ENCODE peak calls at places on chromosomes 2 and 18, in six cellular contexts. G is heart right ventricle, L is epithelial cell of esophagus, A is lower leg skin, Z is fibroblast of lung, Y is fibroblast of the aortic adventitia. Q is an unnamed sample.
A peak's percentile ranks its signal among the peaks of the same experiment; 100 is the strongest.

GRCh38 chr2:183243760-183244159 is 119.5 kb downstream of the NUP35 start:
- DNase-seq in L (peak; percentile 92), G (no peak), Y (no peak), A (no peak), Z (no peak), Q (no peak)

GRCh38 chr2:74267068-74267467 is 68.7 kb downstream of the MTHFD2 start:
- DNase-seq in Z (no peak), L (peak; percentile 59), G (no peak), A (no peak), Y (no peak), Q (no peak)

GRCh38 chr2:128372621-128373341 is 54.1 kb upstream of the HS6ST1 start:
- DNase-seq in Y (no peak), A (no peak), Z (no peak), G (no peak), L (no peak), Q (no peak)

GRCh38 chr2:97963880-97964279 is 31.9 kb downstream of the TMEM131 start:
- DNase-seq in A (no peak), Z (peak; percentile 30), Y (no peak), L (peak; percentile 54), G (no peak), Q (no peak)

GRCh38 chr18:2654105-2654827 is 1.3 kb upstream of the SMCHD1 start:
- DNase-seq in L (peak; percentile 3), G (no peak), Y (no peak), A (no peak), Z (peak; percentile 42), Q (peak; percentile 26)

GRCh38 chr2:239824051-239824694 is 201.0 kb downstream of the NDUFA10 start:
- DNase-seq in L (peak; percentile 62), A (peak; percentile 50), G (no peak), Y (peak; percentile 2), Z (peak; percentile 3), Q (peak; percentile 5)

GRCh38 chr2:162282765-162283425 is 35.6 kb downstream of the IFIH1 start:
- DNase-seq in Z (peak; percentile 63), Y (no peak), G (no peak), A (no peak), L (no peak), Q (peak; percentile 13)

GRCh38 chr18:77092104-77093066 is 40.2 kb downstream of the MBP start:
- DNase-seq in G (no peak), Z (no peak), L (no peak), Y (no peak), A (peak; percentile 83), Q (no peak)

GRCh38 chr2:143397886-143398614 is 268.8 kb downstream of the ARHGAP15 start:
- DNase-seq in Y (peak; percentile 49), G (no peak), A (no peak), Z (peak; percentile 66), L (peak; percentile 63), Q (peak; percentile 16)

GRCh38 chr2:177275041-177275440 is 10.5 kb upstream of the NFE2L2 start:
- DNase-seq in G (no peak), L (peak; percentile 80), Y (peak; percentile 93), A (no peak), Z (peak; percentile 87), Q (peak; percentile 89)

GRCh38 chr2:219522111-219523030 is 8.1 kb downstream of the ASIC4 start:
- DNase-seq in Y (peak; percentile 78), Z (peak; percentile 87), A (no peak), L (peak; percentile 81), G (no peak), Q (peak; percentile 54)

GRCh38 chr2:129193961-129194360 is 785.5 kb upstream of the RAB6C start:
- DNase-seq in Y (no peak), L (peak; percentile 7), G (no peak), Z (no peak), A (no peak), Q (no peak)

GRCh38 chr2:121532347-121532766 is 1.7 kb downstream of the RNU4ATAC start:
- DNase-seq in Y (peak; percentile 28), A (no peak), L (peak; percentile 21), G (no peak), Z (peak; percentile 74), Q (peak; percentile 70)

GRCh38 chr18:22185723-22186386 is 16.5 kb downstream of the GATA6 start:
- DNase-seq in A (no peak), Y (no peak), G (no peak), L (no peak), Z (no peak), Q (no peak)

GRCh38 chr2:29573602-29574001 is 347.8 kb downstream of the ALK start:
- DNase-seq in G (no peak), L (peak; percentile 23), Y (no peak), A (no peak), Z (no peak), Q (no peak)

GRCh38 chr18:45951021-45951714 is 16.0 kb downstream of the EPG5 start:
- DNase-seq in Z (peak; percentile 90), G (no peak), Y (peak; percentile 85), L (peak; percentile 84), A (no peak), Q (peak; percentile 81)

GRCh38 chr2:176193048-176193447 is 4.6 kb downstream of the HOXD1 start:
- DNase-seq in A (no peak), Y (no peak), G (no peak), Z (no peak), L (no peak), Q (no peak)
- TF ChIP-seq CTCF in A (no peak), Y (no peak), G (no peak), Z (no peak), L (no peak), Q (no peak)

GRCh38 chr2:38074775-38075435 is 1.0 kb downstream of the CYP1B1 start:
- DNase-seq in A (peak; percentile 84), Z (peak; percentile 73), G (peak; percentile 42), Y (peak; percentile 43), L (peak; percentile 44), Q (peak; percentile 62)

GRCh38 chr2:38075436-38076249 is at the start of gene CYP1B1:
- DNase-seq in A (peak; percentile 90), G (no peak), Z (peak; percentile 47), Y (no peak), L (no peak), Q (no peak)

GRCh38 chr2:38076250-38076709 is 329 bp upstream of the CYP1B1 start:
- DNase-seq in Y (peak; percentile 90), Z (peak; percentile 82), G (peak; percentile 74), A (peak; percentile 95), L (peak; percentile 82), Q (peak; percentile 88)

GRCh38 chr2:38077431-38077769 is 1.4 kb upstream of the CYP1B1 start:
- DNase-seq in L (no peak), Y (no peak), Z (no peak), G (no peak), A (no peak), Q (no peak)

DNA sequence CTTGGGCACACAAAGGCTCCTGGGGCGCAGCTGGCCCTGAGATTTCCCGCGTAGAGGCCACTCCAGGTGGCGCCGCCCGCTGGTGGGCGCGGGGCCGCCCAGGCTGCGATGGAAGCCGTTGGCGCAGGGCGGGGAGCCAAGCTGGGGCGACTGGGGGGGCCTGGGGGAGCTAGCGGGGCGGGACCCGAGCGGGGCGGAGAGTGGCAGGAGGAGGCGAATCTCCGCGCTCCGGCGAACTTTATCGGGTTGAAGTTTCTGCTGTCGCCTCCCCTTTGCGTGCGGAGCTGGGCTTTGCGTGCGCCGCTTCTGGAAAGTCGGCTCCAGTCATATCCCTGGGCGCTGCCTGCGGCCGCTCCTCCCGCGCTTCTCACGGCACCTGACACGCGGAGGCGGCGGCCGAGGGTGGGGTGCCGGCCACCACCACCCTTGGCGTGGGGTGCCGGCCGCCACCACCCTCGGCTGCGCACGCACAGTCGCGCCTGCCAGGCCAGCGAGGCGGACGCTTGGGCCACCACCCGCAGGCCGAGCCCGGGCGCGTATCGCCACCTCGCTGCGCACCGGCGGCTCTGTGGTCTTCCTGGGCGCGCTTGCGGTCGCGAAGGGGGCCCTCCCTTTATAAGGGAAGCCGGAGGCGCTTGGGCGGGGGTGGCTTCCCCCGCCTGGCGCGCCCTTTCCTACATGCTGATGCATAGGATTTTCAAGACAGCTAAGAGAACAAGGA is 919 bp upstream of the CYP1B1 start:
- DNase-seq in G (peak; percentile 79), Y (peak; percentile 98), Z (peak; percentile 92), L (peak; percentile 86), A (peak; percentile 95), Q (peak; percentile 89)
- H3K4me3 ChIP-seq in G (peak overlapping the region; percentile 66), Y (peak overlapping the region; percentile 70), Z (peak overlapping the region; percentile 52), L (peak overlapping the region; percentile 52), A (peak overlapping the region; percentile 41), Q (peak overlapping the region; percentile 55)

DNA sequence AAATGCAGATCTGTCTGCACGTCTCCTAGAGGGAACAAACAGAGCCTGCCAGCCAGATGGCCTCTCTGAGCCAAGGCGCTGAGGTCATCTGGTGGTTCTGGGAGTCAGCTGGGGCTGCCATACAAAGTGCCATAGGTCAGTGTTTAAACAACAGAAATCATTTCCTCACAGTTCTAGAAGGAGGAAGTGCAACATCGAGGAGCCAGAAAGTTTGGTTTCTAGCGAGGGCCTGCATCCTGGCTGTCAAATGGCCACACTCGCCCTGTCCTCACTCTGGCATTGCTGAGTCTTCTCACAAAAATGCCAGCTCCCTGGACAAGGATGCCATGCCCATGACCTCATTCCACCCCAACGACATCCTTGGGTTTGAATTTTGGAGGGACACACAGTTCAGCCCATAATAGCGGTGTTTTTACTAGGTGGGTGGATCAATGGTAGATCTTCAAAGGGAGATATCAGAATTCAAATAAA is 59.6 kb downstream of the MYT1L start:
- DNase-seq in A (no peak), L (no peak), G (peak; percentile 26), Z (peak; percentile 23), Y (no peak), Q (no peak)
- TF ChIP-seq CTCF in A (no peak), L (no peak), G (no peak), Z (no peak), Y (no peak), Q (no peak)

GRCh38 chr2:30802611-30803010 is 4.6 kb downstream of the CAPN13 start:
- DNase-seq in Y (no peak), A (no peak), L (no peak), G (no peak), Z (no peak), Q (no peak)

GRCh38 chr2:30809938-30810337 is 2.7 kb upstream of the CAPN13 start:
- DNase-seq in G (no peak), A (no peak), Y (no peak), L (no peak), Z (no peak), Q (no peak)

GRCh38 chr2:30803281-30803680 is 4.0 kb downstream of the CAPN13 start:
- DNase-seq in L (no peak), A (no peak), G (no peak), Z (no peak), Y (no peak), Q (no peak)

GRCh38 chr2:30808695-30809094 is 1.4 kb upstream of the CAPN13 start:
- DNase-seq in G (no peak), Z (no peak), L (no peak), A (no peak), Y (no peak), Q (no peak)

GRCh38 chr2:30807249-30807648 is at the start of gene CAPN13:
- DNase-seq in Z (no peak), G (no peak), Y (no peak), L (peak; percentile 50), A (no peak), Q (no peak)
- H3K4me3 ChIP-seq in Z (no peak within 1 kb of the TSS), G (no peak within 1 kb of the TSS), Y (no peak within 1 kb of the TSS), L (no peak within 1 kb of the TSS), A (no peak within 1 kb of the TSS), Q (no peak within 1 kb of the TSS)

GRCh38 chr2:159185401-159186130 is 100.9 kb downstream of the WDSUB1 start:
- DNase-seq in Z (peak; percentile 99), A (no peak), L (peak; percentile 30), G (no peak), Y (peak; percentile 13), Q (peak; percentile 54)
- TF ChIP-seq CTCF in Z (peak; percentile 34), A (no peak), L (peak; percentile 48), G (peak; percentile 54), Y (peak; percentile 30), Q (peak; percentile 47)

Q was measured in cardiac fibroblast.